ENCODE peak calls at places on chromosomes 16 and 17, in five cellular contexts. One of them, this sample, is unnamed.

GRCh38 chr17:78014651-78015050 is 56.1 kb downstream of the TNRC6C start:
- DNase-seq in IMR-90: no peak
- DNase-seq in A549: no peak
- DNase-seq in K562: no peak
- DNase-seq in GM12878: no peak
- DNase-seq in this sample: peak

GRCh38 chr16:80259289-80259805 is 281.4 kb upstream of the DYNLRB2 start:
- DNase-seq in GM12878: no peak
- DNase-seq in A549: no peak
- DNase-seq in IMR-90: no peak
- DNase-seq in K562: no peak
- DNase-seq in this sample: no peak

GRCh38 chr17:80474933-80475915 is 1.2 kb downstream of the NPTX1 start:
- DNase-seq in IMR-90: no peak
- DNase-seq in GM12878: no peak
- DNase-seq in A549: no peak
- DNase-seq in K562: no peak
- DNase-seq in this sample: peak

GRCh38 chr17:2378905-2379304 is 22.0 kb downstream of the MNT start:
- DNase-seq in A549: no peak
- DNase-seq in GM12878: no peak
- DNase-seq in K562: no peak
- DNase-seq in IMR-90: no peak
- DNase-seq in this sample: no peak

GRCh38 chr17:45264430-45264829 is 2.5 kb upstream of the SPATA32 start:
- DNase-seq in IMR-90: no peak
- DNase-seq in K562: no peak
- DNase-seq in GM12878: no peak
- DNase-seq in A549: no peak
- DNase-seq in this sample: no peak

GRCh38 chr16:1789643-1790045 is 3.9 kb downstream of the IGFALS start:
- DNase-seq in IMR-90: no peak
- DNase-seq in A549: no peak
- DNase-seq in K562: peak
- DNase-seq in GM12878: no peak
- DNase-seq in this sample: no peak

GRCh38 chr17:35010093-35010492 is 29.8 kb downstream of the LIG3 start:
- DNase-seq in A549: no peak
- DNase-seq in K562: no peak
- DNase-seq in IMR-90: peak
- DNase-seq in GM12878: no peak
- DNase-seq in this sample: no peak

GRCh38 chr16:86774931-86775330 is 196.6 kb downstream of the FOXL1 start:
- DNase-seq in K562: no peak
- DNase-seq in A549: no peak
- DNase-seq in GM12878: no peak
- DNase-seq in IMR-90: no peak
- DNase-seq in this sample: no peak

GRCh38 chr16:51705142-51705541 is 554.1 kb upstream of the SALL1 start:
- DNase-seq in A549: no peak
- DNase-seq in K562: no peak
- DNase-seq in GM12878: no peak
- DNase-seq in IMR-90: no peak
- DNase-seq in this sample: no peak

GRCh38 chr17:17098426-17099035 is 56.3 kb downstream of the MPRIP start:
- DNase-seq in GM12878: no peak
- DNase-seq in IMR-90: peak
- DNase-seq in A549: no peak
- DNase-seq in K562: no peak
- DNase-seq in this sample: no peak

GRCh38 chr17:77735051-77735340 is 223.5 kb upstream of the TNRC6C start:
- DNase-seq in K562: no peak
- DNase-seq in IMR-90: no peak
- DNase-seq in GM12878: no peak
- DNase-seq in A549: no peak
- DNase-seq in this sample: peak

GRCh38 chr16:86387461-86388440 is 122.6 kb upstream of the FOXF1 start:
- DNase-seq in K562: peak
- DNase-seq in IMR-90: peak
- DNase-seq in GM12878: no peak
- DNase-seq in A549: peak
- DNase-seq in this sample: no peak

GRCh38 chr16:83926726-83927397 is 26.2 kb upstream of the OSGIN1 start:
- DNase-seq in GM12878: no peak
- DNase-seq in A549: peak
- DNase-seq in IMR-90: peak
- DNase-seq in K562: peak
- DNase-seq in this sample: peak

GRCh38 chr16:67719778-67720144 is 645 bp upstream of the GFOD2 start:
- DNase-seq in GM12878: no peak
- DNase-seq in IMR-90: peak
- DNase-seq in A549: peak
- DNase-seq in K562: peak
- DNase-seq in this sample: peak

GRCh38 chr16:80027007-80027965 is 426.7 kb upstream of the MAF start:
- DNase-seq in IMR-90: peak
- DNase-seq in A549: peak
- DNase-seq in K562: peak
- DNase-seq in GM12878: peak
- DNase-seq in this sample: no peak

GRCh38 chr16:66935319-66936011 is at the start of gene CES2:
- DNase-seq in K562: peak
- DNase-seq in IMR-90: peak
- DNase-seq in GM12878: no peak
- DNase-seq in A549: no peak
- DNase-seq in this sample: peak

GRCh38 chr16:22813946-22814325 is at the start of gene HS3ST2:
- DNase-seq in K562: no peak
- DNase-seq in GM12878: no peak
- DNase-seq in IMR-90: no peak
- DNase-seq in A549: no peak
- DNase-seq in this sample: peak

GRCh38 chr16:64926476-64926875 is 195.4 kb downstream of the CDH11 start:
- DNase-seq in K562: no peak
- DNase-seq in IMR-90: no peak
- DNase-seq in GM12878: no peak
- DNase-seq in A549: no peak
- DNase-seq in this sample: no peak

GRCh38 chr17:77490361-77491183 is 349.8 kb downstream of the SEC14L1 start:
- DNase-seq in K562: no peak
- DNase-seq in IMR-90: no peak
- DNase-seq in A549: no peak
- DNase-seq in GM12878: no peak
- DNase-seq in this sample: no peak

GRCh38 chr17:3750926-3751325 is 27.2 kb downstream of the HASPIN start:
- DNase-seq in IMR-90: no peak
- DNase-seq in K562: no peak
- DNase-seq in A549: no peak
- DNase-seq in GM12878: no peak
- DNase-seq in this sample: no peak

GRCh38 chr16:11001611-11002010 is 57.2 kb downstream of the CLEC16A start:
- DNase-seq in K562: no peak
- DNase-seq in A549: no peak
- DNase-seq in IMR-90: no peak
- DNase-seq in GM12878: no peak
- DNase-seq in this sample: no peak

GRCh38 chr17:20028436-20028835 is 19.3 kb downstream of the SPECC1 start:
- DNase-seq in A549: no peak
- DNase-seq in K562: no peak
- DNase-seq in IMR-90: no peak
- DNase-seq in GM12878: no peak
- DNase-seq in this sample: no peak

GRCh38 chr17:79202476-79202875 is 127.9 kb downstream of the ENGASE start:
- DNase-seq in K562: no peak
- DNase-seq in A549: no peak
- DNase-seq in GM12878: no peak
- DNase-seq in IMR-90: no peak
- DNase-seq in this sample: peak
- TF ChIP-seq SMC3 in K562: no peak
- TF ChIP-seq SMC3 in A549: no peak
- TF ChIP-seq SMC3 in GM12878: no peak
- TF ChIP-seq SMC3 in IMR-90: no peak
- TF ChIP-seq SMC3 in this sample: no peak

GRCh38 chr16:89484088-89484501 is 6.3 kb downstream of the ANKRD11 start:
- DNase-seq in K562: no peak
- DNase-seq in A549: no peak
- DNase-seq in IMR-90: no peak
- DNase-seq in GM12878: no peak
- DNase-seq in this sample: no peak

GRCh38 chr16:89482087-89482823 is 8.1 kb downstream of the ANKRD11 start:
- DNase-seq in IMR-90: no peak
- DNase-seq in A549: no peak
- DNase-seq in GM12878: no peak
- DNase-seq in K562: no peak
- DNase-seq in this sample: no peak

GRCh38 chr16:89482824-89483220 is 7.5 kb downstream of the ANKRD11 start:
- DNase-seq in GM12878: no peak
- DNase-seq in IMR-90: no peak
- DNase-seq in A549: no peak
- DNase-seq in K562: no peak
- DNase-seq in this sample: no peak

GRCh38 chr16:89478576-89479221 is 11.7 kb downstream of the ANKRD11 start:
- DNase-seq in K562: no peak
- DNase-seq in A549: no peak
- DNase-seq in IMR-90: peak
- DNase-seq in GM12878: no peak
- DNase-seq in this sample: no peak

DNA sequence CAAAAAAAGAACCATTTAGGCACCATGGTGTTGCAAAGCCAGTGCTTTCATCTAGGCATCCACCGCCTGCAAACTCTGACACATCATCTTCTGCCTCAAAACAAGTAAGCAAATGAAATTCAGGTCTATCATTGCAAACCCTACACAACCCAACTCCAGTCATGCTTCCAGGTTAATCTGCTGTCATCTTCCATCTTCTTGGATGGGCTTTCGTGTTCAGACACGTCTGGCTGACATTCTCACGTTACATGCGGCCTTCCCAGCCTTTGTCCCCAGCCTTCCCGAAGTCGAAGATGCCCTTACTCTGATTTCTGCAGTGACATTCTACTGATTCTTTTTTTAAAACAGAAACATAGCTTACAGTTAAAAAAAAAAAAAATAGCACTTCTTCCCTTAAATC is 8.8 kb downstream of the ANKRD11 start:
- DNase-seq in A549: no peak
- DNase-seq in IMR-90: no peak
- DNase-seq in GM12878: no peak
- DNase-seq in K562: no peak
- DNase-seq in this sample: no peak
- TF ChIP-seq SMC3 in A549: no peak
- TF ChIP-seq SMC3 in IMR-90: no peak
- TF ChIP-seq SMC3 in GM12878: no peak
- TF ChIP-seq SMC3 in K562: no peak
- TF ChIP-seq SMC3 in this sample: no peak

GRCh38 chr17:18177137-18177536 is 6.5 kb upstream of the ALKBH5 start:
- DNase-seq in K562: no peak
- DNase-seq in IMR-90: no peak
- DNase-seq in A549: no peak
- DNase-seq in GM12878: no peak
- DNase-seq in this sample: no peak
- TF ChIP-seq SMC3 in K562: no peak
- TF ChIP-seq SMC3 in IMR-90: no peak
- TF ChIP-seq SMC3 in A549: no peak
- TF ChIP-seq SMC3 in GM12878: no peak
- TF ChIP-seq SMC3 in this sample: no peak

DNA sequence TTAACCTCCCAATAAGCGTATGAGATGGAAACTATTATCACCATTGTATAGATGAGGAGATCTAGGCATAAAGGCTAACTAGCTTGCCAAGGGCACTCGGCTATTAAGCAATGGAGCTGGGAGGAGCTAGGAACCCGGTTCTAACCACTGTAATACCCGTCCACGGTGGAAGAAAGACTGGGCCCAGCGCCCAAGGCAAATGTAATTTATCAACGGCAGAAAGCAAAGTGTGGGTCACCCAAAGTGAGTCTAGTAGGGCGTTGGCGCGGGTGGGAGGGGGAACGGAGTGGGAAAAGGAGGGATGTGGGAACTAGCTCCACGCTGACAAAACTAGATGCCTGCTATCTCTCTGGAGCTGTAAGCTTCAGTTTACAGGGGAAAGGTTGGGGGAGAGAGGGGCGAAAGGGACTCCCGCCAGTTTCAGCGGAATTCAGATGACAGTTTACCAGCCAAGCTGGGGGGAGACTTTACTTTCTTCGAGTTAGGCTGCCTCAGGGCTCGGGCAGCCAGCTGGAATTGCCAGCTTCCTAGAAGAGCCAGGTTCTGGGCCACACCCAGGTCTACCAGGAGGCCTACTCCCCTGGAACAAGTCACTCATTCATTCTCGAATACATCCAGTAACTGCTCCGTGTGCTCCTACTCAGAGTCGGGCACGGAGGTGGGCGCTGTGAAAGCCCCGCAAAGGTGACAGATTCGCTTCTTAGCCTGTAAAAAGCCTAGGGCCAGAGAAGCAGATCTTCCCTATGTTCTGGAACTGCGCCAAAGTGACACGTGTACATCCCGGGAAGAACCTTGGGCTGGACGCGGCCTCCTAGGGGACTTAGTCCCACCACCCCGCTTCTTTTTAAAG is 837 bp downstream of the LRRC59 start:
- DNase-seq in IMR-90: peak
- DNase-seq in GM12878: no peak
- DNase-seq in A549: peak
- DNase-seq in K562: peak
- DNase-seq in this sample: peak
- TF ChIP-seq SMC3 in IMR-90: no peak
- TF ChIP-seq SMC3 in GM12878: no peak
- TF ChIP-seq SMC3 in A549: no peak
- TF ChIP-seq SMC3 in K562: no peak
- TF ChIP-seq SMC3 in this sample: no peak

GRCh38 chr17:28057731-28058246 is 15.3 kb downstream of the NLK start:
- DNase-seq in K562: no peak
- DNase-seq in IMR-90: peak
- DNase-seq in A549: no peak
- DNase-seq in GM12878: peak
- DNase-seq in this sample: no peak
- TF ChIP-seq SMC3 in K562: no peak
- TF ChIP-seq SMC3 in IMR-90: no peak
- TF ChIP-seq SMC3 in A549: no peak
- TF ChIP-seq SMC3 in GM12878: no peak
- TF ChIP-seq SMC3 in this sample: no peak

DNA sequence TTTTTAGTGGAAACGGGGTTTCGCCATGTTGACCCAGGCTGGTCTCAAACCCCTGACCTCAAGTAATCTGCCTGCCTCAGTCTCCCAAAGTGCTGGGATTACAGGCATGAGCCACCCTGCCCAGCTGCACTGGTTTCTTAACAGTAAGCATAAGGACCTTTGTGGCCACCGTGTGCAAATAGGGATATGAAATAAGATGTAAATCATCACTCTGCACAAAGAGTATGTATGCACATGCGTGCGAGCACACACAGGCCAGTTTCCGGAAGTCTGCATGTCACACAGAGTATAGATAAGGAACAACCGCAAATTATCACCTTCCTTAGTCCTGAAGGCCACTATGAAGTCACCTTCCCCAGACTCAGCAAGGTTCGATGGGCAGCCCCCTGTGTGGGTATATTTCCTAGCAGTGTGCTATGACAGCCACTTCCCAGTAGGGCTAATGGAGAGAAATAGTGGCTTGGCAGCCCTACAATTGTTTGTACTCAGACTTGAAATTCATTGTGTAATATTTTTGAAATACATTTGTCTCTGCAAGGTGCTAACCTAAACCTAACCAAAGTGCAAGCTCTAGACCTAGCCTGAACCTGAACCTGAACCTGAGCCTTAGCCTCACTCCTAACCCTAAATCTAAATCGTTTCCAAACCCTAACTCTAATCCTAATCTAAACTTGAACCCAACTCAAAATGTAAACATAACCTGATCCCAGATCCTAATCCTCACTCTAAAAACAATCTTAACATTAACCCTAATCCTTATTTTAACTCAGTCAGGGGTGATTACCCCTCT is 48.4 kb upstream of the SKAP1 start:
- DNase-seq in IMR-90: no peak
- DNase-seq in GM12878: peak
- DNase-seq in K562: peak
- DNase-seq in A549: no peak
- DNase-seq in this sample: no peak
- TF ChIP-seq SMC3 in IMR-90: no peak
- TF ChIP-seq SMC3 in GM12878: no peak
- TF ChIP-seq SMC3 in K562: no peak
- TF ChIP-seq SMC3 in A549: no peak
- TF ChIP-seq SMC3 in this sample: no peak

This sample was measured in SK-N-SH.